ENCODE peak calls at places on chromosomes 7 and 10, in nine cellular contexts. T, U, D, F, G, N, H, S and R are unnamed samples.

GRCh38 chr7:149524399-149524798 is 26.8 kb upstream of the ZNF746 start:
- DNase-seq in T (no peak), U (no peak), D (no peak), F (no peak), G (no peak), N (no peak), H (no peak), S (peak), R (peak)

GRCh38 chr10:116056445-116057293 is 216.3 kb downstream of the GFRA1 start:
- DNase-seq in T (no peak), U (no peak), D (no peak), F (no peak), G (no peak), N (no peak), H (no peak), S (no peak), R (no peak)

GRCh38 chr7:91242097-91242846 is 22.0 kb upstream of the FZD1 start:
- DNase-seq in T (no peak), U (no peak), D (no peak), F (no peak), G (no peak), N (no peak), H (no peak), S (peak), R (peak)

GRCh38 chr10:123687758-123688157 is 21.6 kb downstream of the GPR26 start:
- DNase-seq in T (no peak), U (no peak), D (no peak), F (no peak), G (no peak), N (no peak), H (no peak), S (no peak), R (no peak)

GRCh38 chr10:45532501-45532900 is 140.1 kb downstream of the ZFAND4 start:
- DNase-seq in T (no peak), U (no peak), D (no peak), F (peak), G (no peak), N (no peak), H (no peak), S (peak), R (peak)

GRCh38 chr10:8510471-8510870 is 456.0 kb downstream of the GATA3 start:
- DNase-seq in T (no peak), U (no peak), D (no peak), F (no peak), G (no peak), N (no peak), H (no peak), S (no peak), R (no peak)

GRCh38 chr7:116953372-116953726 is at the start of gene ST7:
- DNase-seq in T (peak), U (peak), D (peak), F (peak), G (peak), N (peak), H (peak), S (peak), R (peak)

GRCh38 chr10:35126062-35126529 is 550 bp upstream of the CREM start:
- DNase-seq in T (no peak), U (no peak), D (no peak), F (no peak), G (no peak), N (no peak), H (no peak), S (no peak), R (no peak)

GRCh38 chr10:42988517-42989395 is 88.1 kb upstream of the RET start:
- DNase-seq in T (no peak), U (no peak), D (no peak), F (no peak), G (no peak), N (no peak), H (no peak), S (no peak), R (no peak)